ENCODE peak calls at places on chromosome 18, in seven cellular contexts. U is ELR; C is stimulated activated CD4-positive, alpha-beta T cell treated with anti-CD3 and anti-CD28 coated beads, Interleukin-2, amount 100 ng/mL, for 48 hours; P is substantia nigra; N is GM23338; R is activated T-cell treated with anti-CD3 and anti-CD28 coated beads, Interleukin-2, amount 50 U/mL, for 1 hour; V is memory B cell. J is an unnamed sample.

GRCh38 chr18:36402765-36403396 is 105.4 kb downstream of the FHOD3 start:
- DNase-seq in U (no peak), C (no peak), P (no peak), N (peak), R (no peak), V (no peak), J (no peak)

GRCh38 chr18:13982136-13982535 is 66.8 kb upstream of the MC2R start:
- DNase-seq in U (no peak), C (no peak), P (no peak), N (peak), R (no peak), V (no peak), J (no peak)

GRCh38 chr18:26621161-26622026 is 73.0 kb upstream of the KCTD1 start:
- DNase-seq in U (peak), C (peak), P (peak), N (peak), R (no peak), V (no peak), J (peak)

GRCh38 chr18:26479686-26480079 is 68.7 kb downstream of the KCTD1 start:
- DNase-seq in U (no peak), C (no peak), P (no peak), N (no peak), R (no peak), V (no peak), J (no peak)

GRCh38 chr18:1475867-1476266 is 571.2 kb downstream of the ADCYAP1 start:
- DNase-seq in U (no peak), C (no peak), P (no peak), N (no peak), R (no peak), V (no peak), J (no peak)

GRCh38 chr18:37481058-37481457 is 84.5 kb downstream of the CELF4 start:
- DNase-seq in U (no peak), C (no peak), P (no peak), N (peak), R (no peak), V (no peak), J (no peak)

GRCh38 chr18:77905449-77906055 is 655.9 kb downstream of the GALR1 start:
- DNase-seq in U (no peak), C (no peak), P (no peak), N (no peak), R (no peak), V (no peak), J (no peak)

GRCh38 chr18:23970161-23971153 is 44.1 kb upstream of the TTC39C start:
- DNase-seq in U (no peak), C (no peak), P (no peak), N (no peak), R (peak), V (peak), J (no peak)

GRCh38 chr18:58865009-58865345 is 300 bp downstream of the ZNF532 start:
- DNase-seq in U (no peak), C (no peak), P (no peak), N (no peak), R (no peak), V (no peak), J (no peak)

GRCh38 chr18:304887-305529 is 37.2 kb upstream of the THOC1 start:
- DNase-seq in U (peak), C (no peak), P (no peak), N (peak), R (no peak), V (no peak), J (peak)

GRCh38 chr18:9507565-9508088 is 32.3 kb downstream of the RALBP1 start:
- DNase-seq in U (no peak), C (no peak), P (no peak), N (no peak), R (no peak), V (no peak), J (no peak)

GRCh38 chr18:42338683-42339082 is 383.6 kb downstream of the PIK3C3 start:
- DNase-seq in U (no peak), C (no peak), P (no peak), N (peak), R (no peak), V (no peak), J (no peak)

GRCh38 chr18:45619062-45619825 is 4.0 kb downstream of the SLC14A2 start:
- DNase-seq in U (no peak), C (no peak), P (peak), N (no peak), R (no peak), V (no peak), J (no peak)

GRCh38 chr18:4851301-4851700 is 345.8 kb downstream of the AKAIN1 start:
- DNase-seq in U (no peak), C (no peak), P (no peak), N (no peak), R (no peak), V (no peak), J (no peak)

J was measured in T47D.